ENCODE peak calls at places on chromosomes 4 and X, in nine cellular contexts. One of them, this sample, is unnamed.

GRCh38 chr4:86977621-86978184 is 42.9 kb downstream of the AFF1 start:
- DNase-seq in hepatocyte: peak; percentile 72
- DNase-seq in activated T-helper 1 cell treated with anti-CD3 and anti-CD28 coated beads, Interleukin-2, amount 50 U/mL, for 16 hours: no peak
- DNase-seq in stimulated activated CD4-positive, alpha-beta T cell treated with anti-CD3 and anti-CD28 coated beads, TNF-alpha, amount 100 ng/mL, for 1 hour: no peak
- DNase-seq in C1 segment of cervical spinal cord: no peak
- DNase-seq in T-helper 2 cell: no peak
- DNase-seq in GM12891: no peak
- DNase-seq in dermis blood vessel endothelial cell: peak; percentile 91
- DNase-seq in ovary: no peak
- DNase-seq in this sample: no peak

GRCh38 chr4:177079327-177079726 is 230.3 kb upstream of the NEIL3 start:
- DNase-seq in hepatocyte: no peak
- DNase-seq in activated T-helper 1 cell treated with anti-CD3 and anti-CD28 coated beads, Interleukin-2, amount 50 U/mL, for 16 hours: no peak
- DNase-seq in stimulated activated CD4-positive, alpha-beta T cell treated with anti-CD3 and anti-CD28 coated beads, TNF-alpha, amount 100 ng/mL, for 1 hour: no peak
- DNase-seq in C1 segment of cervical spinal cord: no peak
- DNase-seq in T-helper 2 cell: no peak
- DNase-seq in GM12891: no peak
- DNase-seq in dermis blood vessel endothelial cell: peak; percentile 2
- DNase-seq in ovary: no peak
- DNase-seq in this sample: no peak

GRCh38 chr4:85722806-85723205 is 247.9 kb downstream of the ARHGAP24 start:
- DNase-seq in hepatocyte: no peak
- DNase-seq in activated T-helper 1 cell treated with anti-CD3 and anti-CD28 coated beads, Interleukin-2, amount 50 U/mL, for 16 hours: no peak
- DNase-seq in stimulated activated CD4-positive, alpha-beta T cell treated with anti-CD3 and anti-CD28 coated beads, TNF-alpha, amount 100 ng/mL, for 1 hour: no peak
- DNase-seq in C1 segment of cervical spinal cord: no peak
- DNase-seq in T-helper 2 cell: no peak
- DNase-seq in GM12891: no peak
- DNase-seq in dermis blood vessel endothelial cell: no peak
- DNase-seq in ovary: no peak
- DNase-seq in this sample: no peak

GRCh38 chr4:110344165-110344564 is 131.8 kb upstream of the ENPEP start:
- DNase-seq in hepatocyte: peak; percentile 43
- DNase-seq in activated T-helper 1 cell treated with anti-CD3 and anti-CD28 coated beads, Interleukin-2, amount 50 U/mL, for 16 hours: no peak
- DNase-seq in stimulated activated CD4-positive, alpha-beta T cell treated with anti-CD3 and anti-CD28 coated beads, TNF-alpha, amount 100 ng/mL, for 1 hour: no peak
- DNase-seq in C1 segment of cervical spinal cord: no peak
- DNase-seq in T-helper 2 cell: no peak
- DNase-seq in GM12891: no peak
- DNase-seq in dermis blood vessel endothelial cell: no peak
- DNase-seq in ovary: no peak
- DNase-seq in this sample: no peak

GRCh38 chrX:16603822-16604221 is 46.1 kb upstream of the S100G start:
- DNase-seq in hepatocyte: peak; percentile 30
- DNase-seq in activated T-helper 1 cell treated with anti-CD3 and anti-CD28 coated beads, Interleukin-2, amount 50 U/mL, for 16 hours: no peak
- DNase-seq in stimulated activated CD4-positive, alpha-beta T cell treated with anti-CD3 and anti-CD28 coated beads, TNF-alpha, amount 100 ng/mL, for 1 hour: no peak
- DNase-seq in C1 segment of cervical spinal cord: no peak
- DNase-seq in T-helper 2 cell: no peak
- DNase-seq in GM12891: no peak
- DNase-seq in dermis blood vessel endothelial cell: peak; percentile 29
- DNase-seq in ovary: no peak
- DNase-seq in this sample: no peak

GRCh38 chrX:111164728-111165127 is 68.7 kb downstream of the PAK3 start:
- DNase-seq in hepatocyte: peak; percentile 37
- DNase-seq in activated T-helper 1 cell treated with anti-CD3 and anti-CD28 coated beads, Interleukin-2, amount 50 U/mL, for 16 hours: no peak
- DNase-seq in stimulated activated CD4-positive, alpha-beta T cell treated with anti-CD3 and anti-CD28 coated beads, TNF-alpha, amount 100 ng/mL, for 1 hour: no peak
- DNase-seq in C1 segment of cervical spinal cord: no peak
- DNase-seq in T-helper 2 cell: no peak
- DNase-seq in GM12891: no peak
- DNase-seq in dermis blood vessel endothelial cell: no peak
- DNase-seq in ovary: no peak
- DNase-seq in this sample: no peak

GRCh38 chr4:107931775-107932321 is 499 bp downstream of the CYP2U1 start:
- DNase-seq in hepatocyte: peak; percentile 6
- DNase-seq in activated T-helper 1 cell treated with anti-CD3 and anti-CD28 coated beads, Interleukin-2, amount 50 U/mL, for 16 hours: peak; percentile 8
- DNase-seq in stimulated activated CD4-positive, alpha-beta T cell treated with anti-CD3 and anti-CD28 coated beads, TNF-alpha, amount 100 ng/mL, for 1 hour: peak; percentile 17
- DNase-seq in C1 segment of cervical spinal cord: no peak
- DNase-seq in T-helper 2 cell: no peak
- DNase-seq in GM12891: no peak
- DNase-seq in dermis blood vessel endothelial cell: no peak
- DNase-seq in ovary: no peak
- DNase-seq in this sample: no peak

GRCh38 chr4:83075696-83076095 is 38.8 kb downstream of the PLAC8 start:
- DNase-seq in hepatocyte: no peak
- DNase-seq in activated T-helper 1 cell treated with anti-CD3 and anti-CD28 coated beads, Interleukin-2, amount 50 U/mL, for 16 hours: no peak
- DNase-seq in stimulated activated CD4-positive, alpha-beta T cell treated with anti-CD3 and anti-CD28 coated beads, TNF-alpha, amount 100 ng/mL, for 1 hour: no peak
- DNase-seq in C1 segment of cervical spinal cord: no peak
- DNase-seq in T-helper 2 cell: no peak
- DNase-seq in GM12891: no peak
- DNase-seq in dermis blood vessel endothelial cell: peak; percentile 64
- DNase-seq in ovary: no peak
- DNase-seq in this sample: no peak

GRCh38 chrX:57528670-57529255 is 63.0 kb upstream of the ZXDB start:
- DNase-seq in hepatocyte: peak; percentile 8
- DNase-seq in activated T-helper 1 cell treated with anti-CD3 and anti-CD28 coated beads, Interleukin-2, amount 50 U/mL, for 16 hours: no peak
- DNase-seq in stimulated activated CD4-positive, alpha-beta T cell treated with anti-CD3 and anti-CD28 coated beads, TNF-alpha, amount 100 ng/mL, for 1 hour: no peak
- DNase-seq in C1 segment of cervical spinal cord: no peak
- DNase-seq in T-helper 2 cell: no peak
- DNase-seq in GM12891: no peak
- DNase-seq in dermis blood vessel endothelial cell: peak; percentile 26
- DNase-seq in ovary: no peak
- DNase-seq in this sample: no peak

GRCh38 chr4:78532046-78532445 is 19.5 kb upstream of the ANXA3 start:
- DNase-seq in hepatocyte: no peak
- DNase-seq in activated T-helper 1 cell treated with anti-CD3 and anti-CD28 coated beads, Interleukin-2, amount 50 U/mL, for 16 hours: no peak
- DNase-seq in stimulated activated CD4-positive, alpha-beta T cell treated with anti-CD3 and anti-CD28 coated beads, TNF-alpha, amount 100 ng/mL, for 1 hour: no peak
- DNase-seq in C1 segment of cervical spinal cord: no peak
- DNase-seq in T-helper 2 cell: no peak
- DNase-seq in GM12891: no peak
- DNase-seq in dermis blood vessel endothelial cell: peak; percentile 33
- DNase-seq in ovary: no peak
- DNase-seq in this sample: no peak

GRCh38 chrX:23803931-23804381 is 21.0 kb downstream of the SAT1 start:
- DNase-seq in hepatocyte: peak; percentile 67
- DNase-seq in activated T-helper 1 cell treated with anti-CD3 and anti-CD28 coated beads, Interleukin-2, amount 50 U/mL, for 16 hours: no peak
- DNase-seq in stimulated activated CD4-positive, alpha-beta T cell treated with anti-CD3 and anti-CD28 coated beads, TNF-alpha, amount 100 ng/mL, for 1 hour: no peak
- DNase-seq in C1 segment of cervical spinal cord: no peak
- DNase-seq in T-helper 2 cell: no peak
- DNase-seq in GM12891: no peak
- DNase-seq in dermis blood vessel endothelial cell: peak; percentile 75
- DNase-seq in ovary: no peak
- DNase-seq in this sample: no peak

GRCh38 chr4:2135083-2135482 is 76.0 kb downstream of the NAT8L start:
- DNase-seq in hepatocyte: peak; percentile 33
- DNase-seq in activated T-helper 1 cell treated with anti-CD3 and anti-CD28 coated beads, Interleukin-2, amount 50 U/mL, for 16 hours: no peak
- DNase-seq in stimulated activated CD4-positive, alpha-beta T cell treated with anti-CD3 and anti-CD28 coated beads, TNF-alpha, amount 100 ng/mL, for 1 hour: no peak
- DNase-seq in C1 segment of cervical spinal cord: no peak
- DNase-seq in T-helper 2 cell: no peak
- DNase-seq in GM12891: no peak
- DNase-seq in dermis blood vessel endothelial cell: peak; percentile 66
- DNase-seq in ovary: no peak
- DNase-seq in this sample: no peak

GRCh38 chr4:112968456-112969159 is 80.8 kb upstream of the ANK2 start:
- DNase-seq in hepatocyte: no peak
- DNase-seq in activated T-helper 1 cell treated with anti-CD3 and anti-CD28 coated beads, Interleukin-2, amount 50 U/mL, for 16 hours: no peak
- DNase-seq in stimulated activated CD4-positive, alpha-beta T cell treated with anti-CD3 and anti-CD28 coated beads, TNF-alpha, amount 100 ng/mL, for 1 hour: no peak
- DNase-seq in C1 segment of cervical spinal cord: no peak
- DNase-seq in T-helper 2 cell: no peak
- DNase-seq in GM12891: no peak
- DNase-seq in dermis blood vessel endothelial cell: no peak
- DNase-seq in ovary: no peak
- DNase-seq in this sample: no peak

GRCh38 chrX:9501362-9501761 is 36.5 kb downstream of the TBL1X start:
- DNase-seq in hepatocyte: no peak
- DNase-seq in activated T-helper 1 cell treated with anti-CD3 and anti-CD28 coated beads, Interleukin-2, amount 50 U/mL, for 16 hours: no peak
- DNase-seq in stimulated activated CD4-positive, alpha-beta T cell treated with anti-CD3 and anti-CD28 coated beads, TNF-alpha, amount 100 ng/mL, for 1 hour: no peak
- DNase-seq in C1 segment of cervical spinal cord: no peak
- DNase-seq in T-helper 2 cell: no peak
- DNase-seq in GM12891: no peak
- DNase-seq in dermis blood vessel endothelial cell: no peak
- DNase-seq in ovary: no peak
- DNase-seq in this sample: no peak

GRCh38 chr4:38050560-38051350 is 90.6 kb downstream of the PTTG2 start:
- DNase-seq in hepatocyte: no peak
- DNase-seq in activated T-helper 1 cell treated with anti-CD3 and anti-CD28 coated beads, Interleukin-2, amount 50 U/mL, for 16 hours: no peak
- DNase-seq in stimulated activated CD4-positive, alpha-beta T cell treated with anti-CD3 and anti-CD28 coated beads, TNF-alpha, amount 100 ng/mL, for 1 hour: no peak
- DNase-seq in C1 segment of cervical spinal cord: no peak
- DNase-seq in T-helper 2 cell: no peak
- DNase-seq in GM12891: no peak
- DNase-seq in dermis blood vessel endothelial cell: peak; percentile 89
- DNase-seq in ovary: no peak
- DNase-seq in this sample: no peak

GRCh38 chr4:20544645-20545044 is 155.6 kb upstream of the PACRGL start:
- DNase-seq in hepatocyte: peak; percentile 48
- DNase-seq in activated T-helper 1 cell treated with anti-CD3 and anti-CD28 coated beads, Interleukin-2, amount 50 U/mL, for 16 hours: no peak
- DNase-seq in stimulated activated CD4-positive, alpha-beta T cell treated with anti-CD3 and anti-CD28 coated beads, TNF-alpha, amount 100 ng/mL, for 1 hour: no peak
- DNase-seq in C1 segment of cervical spinal cord: no peak
- DNase-seq in T-helper 2 cell: no peak
- DNase-seq in GM12891: no peak
- DNase-seq in dermis blood vessel endothelial cell: peak; percentile 51
- DNase-seq in ovary: no peak
- DNase-seq in this sample: no peak

GRCh38 chrX:120568047-120568446 is 7.3 kb upstream of the CUL4B start:
- DNase-seq in hepatocyte: no peak
- DNase-seq in activated T-helper 1 cell treated with anti-CD3 and anti-CD28 coated beads, Interleukin-2, amount 50 U/mL, for 16 hours: no peak
- DNase-seq in stimulated activated CD4-positive, alpha-beta T cell treated with anti-CD3 and anti-CD28 coated beads, TNF-alpha, amount 100 ng/mL, for 1 hour: no peak
- DNase-seq in C1 segment of cervical spinal cord: no peak
- DNase-seq in T-helper 2 cell: no peak
- DNase-seq in GM12891: no peak
- DNase-seq in dermis blood vessel endothelial cell: no peak
- DNase-seq in ovary: no peak
- DNase-seq in this sample: no peak